ENCODE peak calls at places on chromosomes 5 and 9, in six cellular contexts. A, R, M, J, U and X are unnamed samples.

GRCh38 chr9:92808726-92809451 is 44.3 kb upstream of the BICD2 start:
- DNase-seq in M (peak; percentile 41), R (peak; percentile 16), A (peak; percentile 62), U (peak; percentile 75), J (no peak), X (peak; percentile 80)

GRCh38 chr5:81778642-81779041 is 27.7 kb upstream of the SSBP2 start:
- DNase-seq in A (no peak), M (no peak), J (no peak), R (no peak), U (peak; percentile 48), X (no peak)

GRCh38 chr9:137243626-137244485 is 2.8 kb downstream of the TUBB4B start:
- DNase-seq in J (no peak), R (no peak), M (no peak), A (no peak), U (no peak), X (no peak)

GRCh38 chr9:129850821-129851540 is 15.7 kb downstream of the USP20 start:
- DNase-seq in J (no peak), U (no peak), A (no peak), R (no peak), M (no peak), X (no peak)

GRCh38 chr9:38276751-38277439 is 115.6 kb upstream of the ALDH1B1 start:
- DNase-seq in U (no peak), J (no peak), R (no peak), M (no peak), A (no peak), X (no peak)

GRCh38 chr9:98665511-98665910 is 43.2 kb downstream of the GABBR2 start:
- DNase-seq in A (no peak), J (no peak), U (no peak), M (no peak), R (no peak), X (no peak)

GRCh38 chr5:159097461-159098284 is 2.0 kb downstream of the EBF1 start:
- DNase-seq in R (no peak), J (no peak), A (peak; percentile 60), U (no peak), M (no peak), X (peak; percentile 46)

GRCh38 chr5:73338201-73339126 is 110.1 kb downstream of the FOXD1 start:
- DNase-seq in A (no peak), R (no peak), J (no peak), U (no peak), M (no peak), X (no peak)

GRCh38 chr9:93094294-93095204 is 1.5 kb upstream of the CARD19 start:
- DNase-seq in A (peak; percentile 70), J (peak; percentile 47), U (peak; percentile 46), M (no peak), R (no peak), X (peak; percentile 74)

GRCh38 chr9:83359039-83359438 is 179.2 kb downstream of the FRMD3 start:
- DNase-seq in M (no peak), U (no peak), R (no peak), J (no peak), A (no peak), X (no peak)

GRCh38 chr5:149452007-149452664 is 73.0 kb upstream of the IL17B start:
- DNase-seq in U (no peak), J (no peak), A (peak; percentile 69), R (no peak), M (no peak), X (peak; percentile 82)

GRCh38 chr9:95947118-95947517 is 71.6 kb downstream of the ERCC6L2 start:
- DNase-seq in R (no peak), M (no peak), J (no peak), U (no peak), A (no peak), X (no peak)

GRCh38 chr5:133506165-133506564 is 106.2 kb downstream of the FSTL4 start:
- DNase-seq in A (no peak), M (no peak), J (no peak), R (no peak), U (no peak), X (no peak)

GRCh38 chr9:121648799-121649198 is 2.6 kb upstream of the DAB2IP start:
- DNase-seq in R (no peak), J (no peak), U (no peak), M (no peak), A (no peak), X (no peak)

GRCh38 chr9:121650220-121651013 is 1.0 kb upstream of the DAB2IP start:
- DNase-seq in A (peak; percentile 74), U (peak; percentile 93), R (no peak), J (no peak), M (no peak), X (no peak)

GRCh38 chr9:121648172-121648571 is 3.3 kb upstream of the DAB2IP start:
- DNase-seq in R (no peak), A (no peak), M (no peak), U (no peak), J (no peak), X (no peak)

GRCh38 chr9:121651014-121651294 is 480 bp upstream of the DAB2IP start:
- DNase-seq in A (no peak), J (no peak), M (no peak), U (peak; percentile 39), R (no peak), X (no peak)

GRCh38 chr9:121649476-121650219 is 1.8 kb upstream of the DAB2IP start:
- DNase-seq in A (no peak), U (no peak), M (no peak), R (no peak), J (no peak), X (no peak)
- H3K4me1 ChIP-seq in A (peaks cover 74% of the 10 kb centered on the region), U (peaks cover 33% of the 10 kb centered on the region), M (no peaks in the 10 kb centered on the region), R (no peaks in the 10 kb centered on the region), J (peaks cover 17% of the 10 kb centered on the region), X (peaks cover 44% of the 10 kb centered on the region)

GRCh38 chr9:128457207-128457606 is 1.4 kb downstream of the ODF2 start:
- DNase-seq in U (no peak), A (peak; percentile 21), J (no peak), R (no peak), M (no peak), X (no peak)
- H3K27ac ChIP-seq in U (peak overlapping the region; percentile 44), A (no peak overlapping the region), J (peak overlapping the region; percentile 89), R (peak overlapping the region; percentile 90), M (peak overlapping the region; percentile 88), X (no peak overlapping the region)

GRCh38 chr5:6631441-6631840 is 1.4 kb downstream of the NSUN2 start:
- DNase-seq in M (no peak), U (no peak), R (no peak), A (no peak), J (no peak), X (no peak)
- H3K36me3 ChIP-seq in M (peaks cover 32% of the 10 kb centered on the region), U (peaks cover 44% of the 10 kb centered on the region), R (peaks cover 36% of the 10 kb centered on the region), A (peaks cover 32% of the 10 kb centered on the region), J (peaks cover 27% of the 10 kb centered on the region), X (peaks cover 51% of the 10 kb centered on the region)

DNA sequence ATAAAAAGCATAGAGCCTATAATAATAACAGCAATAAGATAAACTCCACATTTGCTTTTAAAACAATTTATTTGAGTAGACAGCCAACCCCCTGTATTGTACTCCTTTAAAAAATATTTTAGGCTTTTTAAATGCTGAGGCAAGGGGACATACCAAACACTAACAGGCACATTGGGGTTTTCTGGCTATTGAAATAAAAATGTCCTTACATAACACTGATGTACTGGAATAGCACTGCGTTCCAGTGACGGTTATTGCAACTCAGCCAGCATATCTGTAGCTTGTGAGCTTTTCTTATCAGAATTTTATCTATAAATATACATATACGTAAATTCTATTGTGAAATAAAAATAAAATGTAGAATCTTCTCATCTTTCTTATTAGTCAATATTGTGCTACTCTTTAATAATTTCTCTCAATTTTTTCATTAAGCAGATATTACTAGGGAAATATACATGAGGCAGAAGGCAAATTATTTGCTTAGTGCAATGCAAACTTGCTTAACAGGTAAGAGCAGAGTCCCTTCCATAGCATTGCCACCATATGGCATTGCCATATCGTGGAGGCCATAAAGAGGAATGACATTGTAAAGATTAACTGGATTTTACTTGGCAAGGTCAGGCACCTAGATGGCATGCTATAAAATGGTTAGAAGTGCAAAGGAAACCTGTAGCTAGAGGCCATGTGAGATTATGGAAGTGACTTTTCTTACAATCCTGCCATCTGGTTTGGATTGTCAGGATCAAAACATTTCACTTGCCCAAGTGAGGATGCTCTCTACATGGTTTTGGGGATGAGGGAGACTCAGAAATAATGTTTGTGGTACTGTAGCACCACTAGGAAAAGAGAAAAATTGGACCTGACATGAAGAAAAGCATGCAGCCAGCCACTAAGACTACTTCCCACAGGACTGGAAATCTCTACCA is 94.8 kb upstream of the CDKN2B start:
- DNase-seq in U (no peak), R (no peak), J (no peak), M (no peak), A (no peak), X (no peak)
- H3K4me1 ChIP-seq in U (no peaks in the 10 kb centered on the region), R (peaks cover 8% of the 10 kb centered on the region), J (no peaks in the 10 kb centered on the region), M (no peaks in the 10 kb centered on the region), A (peaks cover 6% of the 10 kb centered on the region), X (peaks cover 11% of the 10 kb centered on the region)

GRCh38 chr5:1524799-1525623 is 1.3 kb upstream of the LPCAT1 start:
- DNase-seq in U (no peak), M (peak; percentile 6), A (peak; percentile 24), R (no peak), J (peak; percentile 8), X (peak; percentile 49)
- H3K27ac ChIP-seq in U (no peak overlapping the region), M (no peak overlapping the region), A (no peak overlapping the region), R (no peak overlapping the region), J (no peak overlapping the region), X (no peak overlapping the region)

GRCh38 chr9:107373809-107374208 is 90.7 kb downstream of the RAD23B start:
- DNase-seq in R (no peak), U (no peak), A (no peak), J (no peak), M (no peak), X (no peak)
- H3K36me3 ChIP-seq in R (no peaks in the 10 kb centered on the region), U (no peaks in the 10 kb centered on the region), A (no peaks in the 10 kb centered on the region), J (no peaks in the 10 kb centered on the region), M (no peaks in the 10 kb centered on the region), X (no peaks in the 10 kb centered on the region)

DNA sequence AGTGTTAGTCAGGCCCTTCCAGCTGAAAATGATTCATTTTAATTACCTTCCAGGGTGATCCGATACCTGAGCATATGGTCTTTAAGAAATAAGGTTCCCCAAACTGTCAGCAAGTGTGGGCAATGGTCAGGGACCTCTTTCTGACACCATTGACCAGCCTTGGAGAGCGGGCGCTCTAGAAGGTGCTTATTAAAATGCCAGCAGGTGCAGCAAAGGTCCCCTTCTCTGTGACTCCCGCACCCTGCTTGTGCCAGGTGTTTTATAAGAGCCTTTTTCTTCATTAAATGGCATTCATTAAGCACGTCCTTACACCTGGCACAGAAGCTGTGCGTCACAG is 85.3 kb downstream of the MVB12B start:
- DNase-seq in J (no peak), M (no peak), U (no peak), R (no peak), A (no peak), X (no peak)
- H3K4me1 ChIP-seq in J (no peaks in the 10 kb centered on the region), M (peaks cover 27% of the 10 kb centered on the region), U (no peaks in the 10 kb centered on the region), R (peaks cover 21% of the 10 kb centered on the region), A (peaks cover 5% of the 10 kb centered on the region), X (no peaks in the 10 kb centered on the region)

GRCh38 chr9:119839888-119840287 is 470.7 kb upstream of the BRINP1 start:
- DNase-seq in R (no peak), U (no peak), A (no peak), M (no peak), J (no peak), X (no peak)
- H3K27ac ChIP-seq in R (no peak overlapping the region), U (no peak overlapping the region), A (no peak overlapping the region), M (no peak overlapping the region), J (no peak overlapping the region), X (no peak overlapping the region)

GRCh38 chr9:90855208-90856000 is 53.8 kb downstream of the SYK start:
- DNase-seq in M (no peak), R (no peak), U (no peak), J (no peak), A (no peak), X (no peak)
- H3K36me3 ChIP-seq in M (no peaks in the 10 kb centered on the region), R (no peaks in the 10 kb centered on the region), U (no peaks in the 10 kb centered on the region), J (no peaks in the 10 kb centered on the region), A (no peaks in the 10 kb centered on the region), X (peaks cover 16% of the 10 kb centered on the region)